ENCODE peak calls at places on chromosomes 6 and 20, in four cellular contexts. One of them, this sample, is unnamed.

GRCh38 chr6:9581155-9581554 is 833.7 kb downstream of the TFAP2A start:
- DNase-seq in K562: no peak
- DNase-seq in HL-60: no peak
- DNase-seq in GM12878: no peak
- DNase-seq in this sample: no peak

GRCh38 chr20:56285496-56285895 is 37.0 kb downstream of the MC3R start:
- DNase-seq in GM12878: no peak
- DNase-seq in K562: no peak
- DNase-seq in HL-60: no peak
- DNase-seq in this sample: no peak

GRCh38 chr6:169263836-169264608 is 10.4 kb upstream of the THBS2 start:
- DNase-seq in K562: no peak
- DNase-seq in HL-60: no peak
- DNase-seq in GM12878: no peak
- DNase-seq in this sample: no peak

GRCh38 chr6:90241229-90241873 is 55.3 kb downstream of the BACH2 start:
- DNase-seq in GM12878: no peak
- DNase-seq in K562: peak
- DNase-seq in HL-60: peak
- DNase-seq in this sample: no peak

GRCh38 chr6:26183237-26183580 is 96.0 kb downstream of the HFE start:
- DNase-seq in GM12878: no peak
- DNase-seq in HL-60: no peak
- DNase-seq in K562: no peak
- DNase-seq in this sample: no peak

GRCh38 chr20:33431797-33432381 is 11.7 kb downstream of the SNTA1 start:
- DNase-seq in HL-60: no peak
- DNase-seq in K562: no peak
- DNase-seq in GM12878: no peak
- DNase-seq in this sample: no peak

GRCh38 chr20:52655365-52655764 is 316.8 kb upstream of the TSHZ2 start:
- DNase-seq in K562: no peak
- DNase-seq in HL-60: no peak
- DNase-seq in GM12878: no peak
- DNase-seq in this sample: no peak

GRCh38 chr20:48897298-48898044 is 24.0 kb upstream of the ARFGEF2 start:
- DNase-seq in GM12878: no peak
- DNase-seq in K562: no peak
- DNase-seq in HL-60: no peak
- DNase-seq in this sample: no peak

GRCh38 chr6:7640607-7641577 is 50.9 kb downstream of the SNRNP48 start:
- DNase-seq in GM12878: no peak
- DNase-seq in HL-60: no peak
- DNase-seq in K562: no peak
- DNase-seq in this sample: no peak

GRCh38 chr6:37576336-37576737 is 76.6 kb upstream of the CCDC167 start:
- DNase-seq in HL-60: no peak
- DNase-seq in K562: peak
- DNase-seq in GM12878: no peak
- DNase-seq in this sample: no peak

GRCh38 chr20:57738484-57738883 is 28.7 kb upstream of the PMEPA1 start:
- DNase-seq in GM12878: no peak
- DNase-seq in K562: peak
- DNase-seq in HL-60: no peak
- DNase-seq in this sample: no peak

GRCh38 chr6:142871910-142872331 is 73.1 kb downstream of the HIVEP2 start:
- DNase-seq in K562: no peak
- DNase-seq in GM12878: no peak
- DNase-seq in HL-60: no peak
- DNase-seq in this sample: no peak

GRCh38 chr6:140921366-140922226 is 1211.1 kb upstream of the GJE1 start:
- DNase-seq in HL-60: peak
- DNase-seq in GM12878: no peak
- DNase-seq in K562: peak
- DNase-seq in this sample: no peak

GRCh38 chr20:40680560-40680959 is 8.5 kb downstream of the MAFB start:
- DNase-seq in HL-60: no peak
- DNase-seq in GM12878: peak
- DNase-seq in K562: no peak
- DNase-seq in this sample: no peak

GRCh38 chr6:159701413-159701999 is 8.5 kb upstream of the SOD2 start:
- DNase-seq in HL-60: no peak
- DNase-seq in GM12878: no peak
- DNase-seq in K562: no peak
- DNase-seq in this sample: no peak

GRCh38 chr6:20916081-20916480 is 381.8 kb downstream of the CDKAL1 start:
- DNase-seq in HL-60: no peak
- DNase-seq in GM12878: no peak
- DNase-seq in K562: no peak
- DNase-seq in this sample: no peak

GRCh38 chr6:159978291-159979135 is 9.6 kb downstream of the IGF2R start:
- DNase-seq in GM12878: peak
- DNase-seq in HL-60: no peak
- DNase-seq in K562: no peak
- DNase-seq in this sample: no peak

GRCh38 chr6:105024803-105025202 is 67.9 kb downstream of the LIN28B start:
- DNase-seq in HL-60: no peak
- DNase-seq in K562: no peak
- DNase-seq in GM12878: no peak
- DNase-seq in this sample: no peak

GRCh38 chr6:45709834-45710233 is 305.8 kb downstream of the CLIC5 start:
- DNase-seq in HL-60: no peak
- DNase-seq in K562: no peak
- DNase-seq in GM12878: peak
- DNase-seq in this sample: no peak

GRCh38 chr20:26276811-26277210 is 580.2 kb upstream of the ZNF337 start:
- DNase-seq in K562: peak
- DNase-seq in GM12878: no peak
- DNase-seq in HL-60: no peak
- DNase-seq in this sample: no peak

GRCh38 chr6:126056355-126057004 is 70.1 kb downstream of the TRMT11 start:
- DNase-seq in GM12878: no peak
- DNase-seq in K562: peak
- DNase-seq in HL-60: peak
- DNase-seq in this sample: no peak

GRCh38 chr6:3351105-3351676 is 92.4 kb downstream of the PSMG4 start:
- DNase-seq in HL-60: no peak
- DNase-seq in GM12878: no peak
- DNase-seq in K562: peak
- DNase-seq in this sample: no peak

GRCh38 chr6:43496370-43497128 is 13.6 kb downstream of the LRRC73 start:
- DNase-seq in K562: peak
- DNase-seq in GM12878: no peak
- DNase-seq in HL-60: no peak
- DNase-seq in this sample: no peak

GRCh38 chr20:43914697-43915208 is at the start of gene TOX2:
- DNase-seq in HL-60: no peak
- DNase-seq in K562: peak
- DNase-seq in GM12878: no peak
- DNase-seq in this sample: peak

GRCh38 chr6:11710968-11711643 is 67.5 kb downstream of the ADTRP start:
- DNase-seq in GM12878: no peak
- DNase-seq in HL-60: no peak
- DNase-seq in K562: no peak
- DNase-seq in this sample: no peak

GRCh38 chr6:11391934-11392777 is 145.4 kb upstream of the TMEM170B start:
- DNase-seq in HL-60: no peak
- DNase-seq in GM12878: no peak
- DNase-seq in K562: no peak
- DNase-seq in this sample: no peak

GRCh38 chr6:47106721-47107197 is 64.6 kb upstream of the ADGRF1 start:
- DNase-seq in GM12878: no peak
- DNase-seq in HL-60: no peak
- DNase-seq in K562: no peak
- DNase-seq in this sample: no peak

GRCh38 chr6:168364793-168365421 is 45.3 kb upstream of the DACT2 start:
- DNase-seq in K562: no peak
- DNase-seq in GM12878: no peak
- DNase-seq in HL-60: no peak
- DNase-seq in this sample: no peak

GRCh38 chr6:134529921-134530320 is 212.0 kb upstream of the SGK1 start:
- DNase-seq in GM12878: no peak
- DNase-seq in HL-60: peak
- DNase-seq in K562: no peak
- DNase-seq in this sample: no peak

GRCh38 chr6:133741375-133741861 is 147.5 kb upstream of the TCF21 start:
- DNase-seq in K562: peak
- DNase-seq in GM12878: no peak
- DNase-seq in HL-60: no peak
- DNase-seq in this sample: no peak

GRCh38 chr6:168105813-168106660 is 27.0 kb upstream of the FRMD1 start:
- DNase-seq in K562: peak
- DNase-seq in GM12878: no peak
- DNase-seq in HL-60: no peak
- DNase-seq in this sample: no peak

GRCh38 chr6:117449549-117450439 is 24.1 kb upstream of the ROS1 start:
- DNase-seq in K562: peak
- DNase-seq in HL-60: peak
- DNase-seq in GM12878: peak
- DNase-seq in this sample: no peak

GRCh38 chr20:50715694-50716093 is 15.7 kb upstream of the PARD6B start:
- DNase-seq in GM12878: no peak
- DNase-seq in HL-60: no peak
- DNase-seq in K562: no peak
- DNase-seq in this sample: no peak

GRCh38 chr6:105677671-105678475 is 275.0 kb upstream of the PREP start:
- DNase-seq in K562: no peak
- DNase-seq in HL-60: no peak
- DNase-seq in GM12878: no peak
- DNase-seq in this sample: no peak

GRCh38 chr6:157528931-157529653 is 148.1 kb downstream of the ZDHHC14 start:
- DNase-seq in GM12878: no peak
- DNase-seq in K562: peak
- DNase-seq in HL-60: peak
- DNase-seq in this sample: no peak

GRCh38 chr6:159312204-159312603 is 143.0 kb downstream of the FNDC1 start:
- DNase-seq in K562: no peak
- DNase-seq in GM12878: no peak
- DNase-seq in HL-60: no peak
- DNase-seq in this sample: no peak

GRCh38 chr20:3890410-3890751 is 1.2 kb downstream of the PANK2 start:
- DNase-seq in K562: peak
- DNase-seq in HL-60: no peak
- DNase-seq in GM12878: no peak
- DNase-seq in this sample: no peak

GRCh38 chr6:30411515-30412207 is 66.7 kb downstream of the RPP21 start:
- DNase-seq in HL-60: peak
- DNase-seq in K562: peak
- DNase-seq in GM12878: no peak
- DNase-seq in this sample: no peak
- TF ChIP-seq SPI1 in HL-60: no peak
- TF ChIP-seq SPI1 in K562: no peak
- TF ChIP-seq SPI1 in GM12878: no peak
- TF ChIP-seq SPI1 in this sample: no peak

GRCh38 chr20:61587036-61587435 is 335.0 kb downstream of the CDH4 start:
- DNase-seq in HL-60: no peak
- DNase-seq in GM12878: no peak
- DNase-seq in K562: no peak
- DNase-seq in this sample: no peak

GRCh38 chr20:61589055-61589385 is 337.0 kb downstream of the CDH4 start:
- DNase-seq in GM12878: no peak
- DNase-seq in HL-60: no peak
- DNase-seq in K562: no peak
- DNase-seq in this sample: no peak

GRCh38 chr20:61587910-61588309 is 335.8 kb downstream of the CDH4 start:
- DNase-seq in GM12878: no peak
- DNase-seq in K562: no peak
- DNase-seq in HL-60: no peak
- DNase-seq in this sample: no peak

GRCh38 chr20:61588356-61589054 is 336.4 kb downstream of the CDH4 start:
- DNase-seq in HL-60: no peak
- DNase-seq in GM12878: no peak
- DNase-seq in K562: no peak
- DNase-seq in this sample: no peak

GRCh38 chr20:61590236-61590635 is 338.2 kb downstream of the CDH4 start:
- DNase-seq in HL-60: no peak
- DNase-seq in K562: no peak
- DNase-seq in GM12878: no peak
- DNase-seq in this sample: no peak
- TF ChIP-seq SPI1 in HL-60: no peak
- TF ChIP-seq SPI1 in K562: no peak
- TF ChIP-seq SPI1 in GM12878: no peak
- TF ChIP-seq SPI1 in this sample: no peak

DNA sequence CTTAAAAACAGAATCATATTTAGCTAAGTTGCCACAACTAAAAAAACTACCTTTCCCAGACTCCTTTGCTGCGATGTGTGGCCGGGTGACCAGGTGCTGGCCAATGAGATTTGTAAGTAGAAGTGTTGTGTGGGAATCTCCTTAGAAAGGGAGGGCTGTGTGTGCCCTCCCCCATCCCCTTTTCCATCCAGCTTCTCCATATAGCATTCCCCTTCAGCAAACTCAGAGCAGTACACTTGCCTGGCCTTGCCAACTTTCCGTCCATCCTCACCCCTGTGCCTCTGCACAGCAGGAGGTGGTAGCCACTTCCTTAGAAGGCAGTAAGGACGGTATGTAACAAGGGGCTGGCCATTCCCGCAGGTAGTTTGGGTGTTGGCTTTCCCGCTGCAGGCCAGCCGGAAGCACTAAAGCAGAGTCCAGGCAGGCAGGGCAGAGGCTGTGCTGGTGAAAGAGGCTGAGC is 22.3 kb upstream of the KCNK16 start:
- DNase-seq in HL-60: no peak
- DNase-seq in K562: no peak
- DNase-seq in GM12878: no peak
- DNase-seq in this sample: no peak
- TF ChIP-seq SPI1 in HL-60: no peak
- TF ChIP-seq SPI1 in K562: no peak
- TF ChIP-seq SPI1 in GM12878: no peak
- TF ChIP-seq SPI1 in this sample: no peak

DNA sequence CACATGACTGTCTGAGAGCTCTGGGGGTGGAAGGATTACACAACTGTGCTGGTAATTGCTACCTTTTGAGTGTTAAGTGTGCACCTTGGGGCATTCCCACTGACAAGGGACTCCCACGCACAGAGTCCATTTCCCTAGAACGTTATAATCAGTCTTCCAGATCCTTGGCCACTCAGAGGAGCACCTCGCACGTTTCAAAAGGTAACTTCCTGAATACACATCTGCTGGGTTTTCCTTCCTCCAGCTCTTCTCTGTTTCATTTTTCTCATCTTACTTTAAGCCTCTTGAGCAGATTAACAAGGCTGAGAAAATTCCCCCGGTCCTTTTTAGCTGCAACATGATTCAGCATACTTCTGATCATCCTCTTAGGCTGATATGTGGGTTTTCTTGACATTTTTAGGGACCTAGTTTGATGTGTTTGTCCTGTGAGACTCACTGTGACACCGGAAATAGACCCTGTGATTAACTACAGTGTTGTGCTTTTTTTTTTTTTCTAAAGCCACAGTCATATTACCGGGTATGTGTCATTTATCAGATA is 98.4 kb upstream of the DUSP22 start:
- DNase-seq in GM12878: peak
- DNase-seq in HL-60: no peak
- DNase-seq in K562: no peak
- DNase-seq in this sample: no peak
- TF ChIP-seq SPI1 in GM12878: peak
- TF ChIP-seq SPI1 in HL-60: no peak
- TF ChIP-seq SPI1 in K562: no peak
- TF ChIP-seq SPI1 in this sample: no peak

GRCh38 chr6:99590728-99591672 is 15.6 kb upstream of the PRDM13 start:
- DNase-seq in GM12878: no peak
- DNase-seq in HL-60: peak
- DNase-seq in K562: no peak
- DNase-seq in this sample: no peak
- TF ChIP-seq SPI1 in GM12878: no peak
- TF ChIP-seq SPI1 in HL-60: no peak
- TF ChIP-seq SPI1 in K562: no peak
- TF ChIP-seq SPI1 in this sample: no peak